ENCODE peak calls at places on chromosomes 3 and 15, in four cellular contexts. T is OCI-LY7, Y is cardiac septum, P is Calu3. F is an unnamed sample.

GRCh38 chr3:31704651-31705179 is 172.0 kb downstream of the STT3B start:
- DNase-seq in Y (no peak), T (no peak), P (peak), F (no peak)

GRCh38 chr3:141049681-141050080 is 1.5 kb upstream of the SPSB4 start:
- DNase-seq in T (no peak), P (no peak), Y (no peak), F (no peak)

GRCh38 chr3:161142486-161142885 is 37.3 kb upstream of the B3GALNT1 start:
- DNase-seq in Y (no peak), T (no peak), P (no peak), F (no peak)

GRCh38 chr15:64982472-64982871 is 7.2 kb downstream of the SPG21 start:
- DNase-seq in Y (no peak), P (no peak), T (no peak), F (no peak)

GRCh38 chr15:59087731-59088130 is 17.2 kb upstream of the CCNB2 start:
- DNase-seq in P (no peak), Y (no peak), T (no peak), F (no peak)

GRCh38 chr3:156126467-156126866 is 6.1 kb downstream of the KCNAB1 start:
- DNase-seq in T (no peak), P (no peak), Y (no peak), F (no peak)

GRCh38 chr3:171306631-171307030 is 153.6 kb downstream of the TNIK start:
- DNase-seq in T (no peak), P (no peak), Y (peak), F (no peak)

GRCh38 chr3:43034911-43035310 is 55.8 kb downstream of the GASK1A start:
- DNase-seq in Y (no peak), T (no peak), P (no peak), F (no peak)

GRCh38 chr3:157073810-157074209 is 86.1 kb downstream of the CCNL1 start:
- DNase-seq in Y (no peak), T (no peak), P (no peak), F (no peak)

GRCh38 chr15:29018406-29018805 is 132.6 kb downstream of the APBA2 start:
- DNase-seq in P (no peak), T (no peak), Y (no peak), F (no peak)

GRCh38 chr3:106688463-106688862 is 688.8 kb upstream of the CCDC54 start:
- DNase-seq in P (peak), T (no peak), Y (no peak), F (no peak)

GRCh38 chr3:129577925-129578742 is 28.3 kb downstream of the PLXND1 start:
- DNase-seq in P (no peak), T (peak), Y (no peak), F (peak)

GRCh38 chr3:151345854-151346253 is 16.5 kb upstream of the P2RY13 start:
- DNase-seq in Y (no peak), P (no peak), T (no peak), F (no peak)

GRCh38 chr3:12150112-12150511 is 8.6 kb downstream of the TIMP4 start:
- DNase-seq in P (no peak), T (no peak), Y (no peak), F (no peak)

GRCh38 chr3:153356908-153357307 is 194.9 kb downstream of the RAP2B start:
- DNase-seq in P (no peak), T (no peak), Y (no peak), F (no peak)

GRCh38 chr15:81294501-81294850 is 29.5 kb downstream of the STARD5 start:
- DNase-seq in P (no peak), T (peak), Y (peak), F (no peak)

GRCh38 chr3:17195192-17195611 is 310.4 kb downstream of the PLCL2 start:
- DNase-seq in Y (no peak), T (peak), P (no peak), F (peak)

GRCh38 chr3:90092994-90093393 is 985.6 kb downstream of the EPHA3 start:
- DNase-seq in P (no peak), Y (no peak), T (peak), F (no peak)

GRCh38 chr3:21705769-21706168 is 45.2 kb downstream of the ZNF385D start:
- DNase-seq in P (peak), Y (peak), T (no peak), F (no peak)

GRCh38 chr3:168863561-168863960 is 767.8 kb upstream of the GOLIM4 start:
- DNase-seq in P (no peak), Y (no peak), T (no peak), F (no peak)

GRCh38 chr3:117892991-117893390 is 1141.7 kb downstream of the IGSF11 start:
- DNase-seq in Y (no peak), P (no peak), T (no peak), F (no peak)